ENCODE peak calls at places on chromosomes 1 and 21, in nine cellular contexts. C is K562; A is NCI-H1092; B is fibroblast of gingiva; U is HTR-8/SVneo; F is activated gamma-delta T cell treated with anti-CD3 and anti-CD28 coated beads, Interleukin-2, amount 50 U/mL, for 16 hours; N is fibroblast of lung; D is omental fat pad; Z is NCI-H510A treated with DMSO at 0.1 percent for 48 hours. V is an unnamed sample.

GRCh38 chr1:2003564-2004131 is at the start of gene CFAP74:
- DNase-seq in B (peak), Z (no peak), D (no peak), N (peak), F (no peak), C (peak), U (peak), A (no peak), V (peak)

GRCh38 chr1:243754348-243754747 is 95.7 kb downstream of the AKT3 start:
- DNase-seq in A (no peak), B (no peak), C (no peak), N (no peak), U (no peak), Z (no peak), D (no peak), F (no peak), V (no peak)

GRCh38 chr1:8351693-8352470 is 34.0 kb downstream of the SLC45A1 start:
- DNase-seq in N (no peak), U (no peak), C (peak), B (no peak), F (no peak), Z (peak), A (no peak), D (no peak), V (peak)

GRCh38 chr1:171352554-171352953 is 38.6 kb downstream of the FMO4 start:
- DNase-seq in N (no peak), C (no peak), F (no peak), D (no peak), U (no peak), A (no peak), B (no peak), Z (no peak), V (no peak)

GRCh38 chr1:221182791-221183533 is 303.7 kb downstream of the HLX start:
- DNase-seq in N (no peak), B (no peak), Z (no peak), D (no peak), U (no peak), C (peak), A (no peak), F (no peak), V (no peak)

GRCh38 chr1:231778009-231778719 is 151.6 kb downstream of the DISC1 start:
- DNase-seq in C (no peak), N (peak), F (no peak), B (peak), A (no peak), Z (peak), U (no peak), D (no peak), V (peak)

GRCh38 chr1:2232916-2233438 is 4.9 kb downstream of the SKI start:
- DNase-seq in F (no peak), B (no peak), U (no peak), N (no peak), A (no peak), C (peak), Z (no peak), D (no peak), V (no peak)

GRCh38 chr21:45265721-45266517 is 21.8 kb downstream of the POFUT2 start:
- DNase-seq in A (no peak), B (no peak), C (no peak), N (no peak), F (no peak), U (no peak), D (no peak), Z (no peak), V (no peak)

GRCh38 chr1:53552981-53553733 is 94.0 kb downstream of the DMRTB1 start:
- DNase-seq in B (no peak), A (no peak), D (peak), C (no peak), N (no peak), F (no peak), Z (no peak), U (no peak), V (no peak)

GRCh38 chr1:68470388-68470970 is 20.7 kb upstream of the RPE65 start:
- DNase-seq in Z (peak), B (peak), C (peak), N (peak), A (no peak), U (no peak), F (no peak), D (no peak), V (peak)

GRCh38 chr1:75967719-75968118 is 35.5 kb upstream of the ASB17 start:
- DNase-seq in A (no peak), U (no peak), D (no peak), B (no peak), C (no peak), N (no peak), Z (no peak), F (no peak), V (no peak)

GRCh38 chr1:193747579-193747978 is 561.2 kb upstream of the B3GALT2 start:
- DNase-seq in C (no peak), F (no peak), N (peak), Z (no peak), U (no peak), B (peak), D (no peak), A (no peak), V (no peak)

GRCh38 chr1:244049969-244050834 is 881 bp upstream of the ZBTB18 start:
- DNase-seq in B (no peak), Z (peak), D (no peak), C (no peak), F (no peak), A (no peak), N (no peak), U (no peak), V (peak)

GRCh38 chr1:45356186-45356585 is 15.9 kb upstream of the MUTYH start:
- DNase-seq in Z (peak), B (no peak), D (no peak), U (no peak), A (no peak), N (no peak), F (no peak), C (no peak), V (no peak)

GRCh38 chr1:246703581-246703980 is 20.6 kb upstream of the SCCPDH start:
- DNase-seq in B (peak), U (no peak), N (no peak), C (no peak), D (no peak), Z (no peak), A (no peak), F (no peak), V (no peak)

GRCh38 chr21:31151156-31151555 is 112.9 kb upstream of the KRTAP19-8 start:
- DNase-seq in B (no peak), N (no peak), F (no peak), U (no peak), A (no peak), Z (no peak), D (no peak), C (no peak), V (no peak)

GRCh38 chr1:28776341-28776740 is 35.6 kb upstream of the OPRD1 start:
- DNase-seq in A (no peak), B (no peak), C (no peak), U (no peak), F (no peak), Z (no peak), D (no peak), N (no peak), V (no peak)

GRCh38 chr1:109272831-109273547 is 10.0 kb downstream of the PSRC1 start:
- DNase-seq in D (no peak), C (no peak), N (no peak), U (no peak), B (no peak), A (no peak), F (no peak), Z (no peak), V (no peak)

GRCh38 chr1:14267991-14268390 is 330.5 kb upstream of the KAZN start:
- DNase-seq in F (no peak), U (no peak), B (no peak), C (no peak), N (no peak), D (no peak), A (no peak), Z (no peak), V (no peak)

GRCh38 chr1:207822602-207823451 is 71.0 kb downstream of the CD46 start:
- DNase-seq in U (no peak), N (peak), Z (peak), C (peak), B (peak), A (peak), D (peak), F (peak), V (peak)

GRCh38 chr1:213987876-213988638 is at the start of gene PROX1:
- DNase-seq in D (no peak), A (peak), B (peak), F (no peak), U (peak), C (peak), N (peak), Z (peak), V (peak)

GRCh38 chr1:164635074-164635783 is 76.2 kb downstream of the PBX1 start:
- DNase-seq in N (no peak), C (no peak), D (no peak), F (no peak), A (no peak), Z (no peak), B (no peak), U (no peak), V (no peak)

GRCh38 chr21:35989185-35989735 is 71.1 kb downstream of the SETD4 start:
- DNase-seq in F (no peak), C (no peak), Z (no peak), B (peak), A (no peak), D (no peak), U (no peak), N (peak), V (peak)

GRCh38 chr1:212700892-212701819 is 1.5 kb upstream of the BATF3 start:
- DNase-seq in U (no peak), C (peak), N (peak), D (peak), F (no peak), A (peak), B (peak), Z (peak), V (peak)

GRCh38 chr1:159994896-159995295 is 36.9 kb downstream of the PIGM start:
- DNase-seq in C (no peak), Z (no peak), A (no peak), U (no peak), B (no peak), D (no peak), F (no peak), N (no peak), V (no peak)

GRCh38 chr1:206653715-206654459 is 18.6 kb downstream of the DYRK3 start:
- DNase-seq in D (no peak), Z (no peak), N (no peak), C (no peak), U (no peak), B (no peak), A (no peak), F (no peak), V (no peak)

GRCh38 chr1:203702130-203702577 is 62.8 kb upstream of the LAX1 start:
- DNase-seq in Z (peak), A (peak), B (peak), D (peak), C (peak), N (peak), U (peak), F (peak), V (peak)